ENCODE peak calls at places on chromosomes 11 and 22, in four cellular contexts. M is ascending aorta; J is tibial nerve; K is CD4-positive, alpha-beta memory T cell. E is an unnamed sample.

GRCh38 chr11:119168471-119169271 is at the start of gene NLRX1:
- DNase-seq in M (peak; percentile 91), J (peak; percentile 58), K (peak; percentile 83), E (peak; percentile 79)

GRCh38 chr22:40651057-40651456 is 14.5 kb upstream of the MRTFA start:
- DNase-seq in M (no peak), J (no peak), K (no peak), E (no peak)

GRCh38 chr11:33311680-33312079 is 54.5 kb downstream of the HIPK3 start:
- DNase-seq in M (no peak), J (no peak), K (no peak), E (no peak)

GRCh38 chr22:44287121-44287693 is 25.5 kb downstream of the SHISAL1 start:
- DNase-seq in M (no peak), J (no peak), K (no peak), E (no peak)

GRCh38 chr11:70029115-70029830 is 48.8 kb upstream of the ANO1 start:
- DNase-seq in M (peak; percentile 56), J (no peak), K (no peak), E (no peak)

GRCh38 chr11:2390871-2391662 is 9.5 kb upstream of the TSSC4 start:
- DNase-seq in M (peak; percentile 79), J (no peak), K (no peak), E (no peak)

GRCh38 chr22:24434472-24435322 is 7.3 kb downstream of the ADORA2A start:
- DNase-seq in M (no peak), J (no peak), K (peak; percentile 87), E (peak; percentile 82)

GRCh38 chr11:115623021-115623451 is 118.8 kb upstream of the CADM1 start:
- DNase-seq in M (peak; percentile 87), J (no peak), K (no peak), E (no peak)

GRCh38 chr11:67033661-67034166 is 10.8 kb downstream of the SYT12 start:
- DNase-seq in M (no peak), J (no peak), K (no peak), E (no peak)

GRCh38 chr22:23072035-23072910 is 2.0 kb downstream of the GNAZ start:
- DNase-seq in M (no peak), J (no peak), K (no peak), E (peak; percentile 6)

GRCh38 chr22:22937894-22938480 is 50.4 kb downstream of the IGLL5 start:
- DNase-seq in M (no peak), J (no peak), K (no peak), E (no peak)

GRCh38 chr11:121439337-121439736 is 12.8 kb upstream of the SORL1 start:
- DNase-seq in M (peak; percentile 66), J (no peak), K (no peak), E (no peak)

GRCh38 chr11:76670475-76671235 is at the start of gene LRRC32:
- DNase-seq in M (peak; percentile 79), J (peak; percentile 34), K (no peak), E (no peak)

GRCh38 chr11:17597770-17598169 is 50.7 kb downstream of the OTOG start:
- DNase-seq in M (peak; percentile 57), J (peak; percentile 10), K (no peak), E (no peak)

GRCh38 chr11:23112987-23113886 is 253.0 kb upstream of the CCDC179 start:
- DNase-seq in M (no peak), J (no peak), K (no peak), E (no peak)

GRCh38 chr11:61526956-61527731 is 18.6 kb downstream of the LRRC10B start:
- DNase-seq in M (no peak), J (no peak), K (no peak), E (no peak)

GRCh38 chr11:61526229-61526628 is 17.7 kb downstream of the LRRC10B start:
- DNase-seq in M (no peak), J (no peak), K (no peak), E (no peak)

GRCh38 chr11:61524446-61524845 is 15.9 kb downstream of the LRRC10B start:
- DNase-seq in M (no peak), J (no peak), K (no peak), E (no peak)

GRCh38 chr11:61524963-61525587 is 16.5 kb downstream of the LRRC10B start:
- DNase-seq in M (no peak), J (no peak), K (no peak), E (no peak)

DNA sequence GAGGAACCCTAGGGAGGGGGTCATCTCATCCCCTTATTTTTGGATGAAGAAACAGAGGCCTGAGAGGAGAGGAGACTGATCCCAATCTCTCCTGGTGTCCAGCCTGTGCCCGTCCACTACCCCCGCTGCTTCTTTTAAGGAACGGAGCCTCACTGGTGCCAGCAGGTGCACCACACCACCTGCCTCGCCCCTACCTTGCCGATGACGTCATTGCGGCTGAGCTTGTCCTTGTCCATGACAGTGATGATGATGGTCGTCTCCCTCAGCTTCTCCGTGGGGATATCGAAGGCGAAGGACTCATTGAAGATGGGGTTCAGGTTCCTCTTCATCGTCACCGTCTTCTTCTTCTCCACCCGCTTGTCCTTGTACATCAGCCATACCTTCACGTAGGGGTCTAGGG is 14.3 kb downstream of the LRRC10B start:
- DNase-seq in M (no peak), J (no peak), K (no peak), E (no peak)
- H3K27me3 ChIP-seq in M (no peaks in the 10 kb centered on the region), J (peaks cover 28% of the 10 kb centered on the region), K (no peaks in the 10 kb centered on the region), E (no peaks in the 10 kb centered on the region)

GRCh38 chr22:42436402-42436801 is 4.2 kb upstream of the NFAM1 start:
- DNase-seq in M (no peak), J (no peak), K (no peak), E (no peak)

GRCh38 chr22:42433754-42434153 is 1.6 kb upstream of the NFAM1 start:
- DNase-seq in M (no peak), J (no peak), K (no peak), E (no peak)

GRCh38 chr22:42432818-42433217 is 615 bp upstream of the NFAM1 start:
- DNase-seq in M (no peak), J (no peak), K (no peak), E (no peak)

GRCh38 chr22:42434748-42435425 is 2.7 kb upstream of the NFAM1 start:
- DNase-seq in M (no peak), J (no peak), K (no peak), E (no peak)

GRCh38 chr22:42434283-42434682 is 2.1 kb upstream of the NFAM1 start:
- DNase-seq in M (no peak), J (no peak), K (no peak), E (no peak)
- H3K27me3 ChIP-seq in M (no peaks in the 10 kb centered on the region), J (peaks cover 26% of the 10 kb centered on the region), K (no peaks in the 10 kb centered on the region), E (no peaks in the 10 kb centered on the region)

DNA sequence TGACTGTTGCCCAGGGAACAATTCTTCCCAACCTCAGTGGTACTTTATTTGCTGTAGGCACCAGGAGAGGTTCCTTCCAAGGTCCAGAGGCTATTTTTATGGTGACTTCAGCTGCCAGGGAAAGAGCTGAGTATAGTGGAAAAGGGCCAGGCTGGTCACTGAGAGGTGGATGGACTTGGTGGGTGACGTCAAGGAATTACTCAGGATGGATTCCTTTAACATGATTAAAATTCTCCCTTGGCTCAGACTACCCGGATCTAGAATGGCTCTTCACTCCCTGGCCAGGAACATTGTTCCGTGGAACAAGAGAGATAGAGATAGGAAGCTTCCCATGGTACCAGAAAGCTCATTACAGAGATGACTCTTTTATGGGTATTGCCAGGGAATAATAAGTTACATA is 8.7 kb upstream of the CALCA start:
- DNase-seq in M (peak; percentile 78), J (no peak), K (no peak), E (no peak)
- H3K27me3 ChIP-seq in M (no peaks in the 10 kb centered on the region), J (peaks cover 12% of the 10 kb centered on the region), K (peaks cover 6% of the 10 kb centered on the region), E (peaks cover 5% of the 10 kb centered on the region)

GRCh38 chr22:43008921-43009320 is 6.0 kb downstream of the PACSIN2 start:
- DNase-seq in M (no peak), J (no peak), K (no peak), E (no peak)
- H3K27me3 ChIP-seq in M (no peaks in the 10 kb centered on the region), J (no peaks in the 10 kb centered on the region), K (no peaks in the 10 kb centered on the region), E (no peaks in the 10 kb centered on the region)

DNA sequence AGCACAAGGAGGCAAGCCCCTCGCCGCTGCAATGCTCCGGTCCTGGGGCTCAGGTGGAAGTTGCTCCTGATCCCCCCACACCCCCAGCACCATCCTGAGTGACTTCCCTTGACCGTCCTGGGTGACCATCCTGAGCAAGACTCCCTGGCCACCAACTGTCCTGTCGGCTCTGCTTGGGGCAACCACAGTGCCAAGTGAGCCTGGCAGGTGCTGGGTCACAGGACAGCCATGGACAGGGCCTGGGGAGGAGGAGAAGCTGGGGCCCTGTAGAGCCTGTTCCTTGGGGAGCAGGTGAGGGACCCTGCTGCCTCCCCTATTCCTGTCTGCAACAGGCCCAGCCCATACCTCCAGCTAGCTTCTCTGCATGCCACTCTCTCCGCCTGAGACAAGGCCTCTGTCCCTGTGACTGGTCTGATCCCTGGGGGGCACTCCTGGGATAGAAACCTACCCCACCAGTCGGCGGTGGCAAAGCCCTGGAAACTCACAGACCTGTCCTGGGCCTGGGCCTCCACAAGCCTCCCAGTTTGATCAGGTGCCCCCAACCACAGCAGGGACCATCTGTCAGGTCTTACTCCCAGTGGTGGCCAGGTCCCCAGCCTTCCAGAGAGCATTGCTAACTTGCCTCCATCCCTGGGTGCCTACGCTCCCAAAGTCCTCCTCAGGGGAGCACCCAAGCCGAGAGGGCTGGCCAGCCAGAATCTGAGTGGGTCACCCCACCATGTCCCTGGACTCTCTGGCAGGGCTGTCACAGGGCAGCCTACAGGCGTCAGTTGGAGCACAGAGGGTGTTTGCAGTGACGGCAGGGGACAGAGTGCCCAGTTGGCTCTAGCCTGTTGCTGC is 68.7 kb upstream of the WNT7B start:
- DNase-seq in M (peak; percentile 73), J (peak; percentile 15), K (no peak), E (no peak)
- H3K27me3 ChIP-seq in M (no peaks in the 10 kb centered on the region), J (no peaks in the 10 kb centered on the region), K (no peaks in the 10 kb centered on the region), E (no peaks in the 10 kb centered on the region)

GRCh38 chr22:27459955-27460354 is 341.6 kb downstream of the MN1 start:
- DNase-seq in M (no peak), J (no peak), K (no peak), E (no peak)

GRCh38 chr22:27463121-27463520 is 338.4 kb downstream of the MN1 start:
- DNase-seq in M (no peak), J (no peak), K (no peak), E (no peak)

GRCh38 chr22:27461470-27461869 is 340.1 kb downstream of the MN1 start:
- DNase-seq in M (peak; percentile 76), J (no peak), K (no peak), E (no peak)

GRCh38 chr22:27460596-27461347 is 340.8 kb downstream of the MN1 start:
- DNase-seq in M (peak; percentile 91), J (peak; percentile 20), K (no peak), E (no peak)

GRCh38 chr22:27462190-27462589 is 339.4 kb downstream of the MN1 start:
- DNase-seq in M (no peak), J (no peak), K (no peak), E (no peak)
- H3K27me3 ChIP-seq in M (no peaks in the 10 kb centered on the region), J (no peaks in the 10 kb centered on the region), K (no peaks in the 10 kb centered on the region), E (no peaks in the 10 kb centered on the region)

E was measured in CD8-positive, alpha-beta memory T cell.